ENCODE peak calls at places on chromosomes 3 and 15, in six cellular contexts. E, P, N, M, V and B are unnamed samples.
A peak's percentile ranks its signal among the peaks of the same experiment; 100 is the strongest.

GRCh38 chr3:79406175-79406574 is 361.6 kb downstream of the ROBO1 start:
- DNase-seq in N (no peak), E (no peak), M (no peak), V (no peak), P (no peak), B (no peak)

GRCh38 chr3:158532099-158532734 is 38.8 kb upstream of the MLF1 start:
- DNase-seq in N (peak; percentile 7), P (no peak), E (peak; percentile 55), M (no peak), V (no peak), B (no peak)

GRCh38 chr3:9916734-9917680 is at the start of gene IL17RC:
- DNase-seq in E (peak; percentile 94), M (peak; percentile 54), N (peak; percentile 95), P (no peak), V (peak; percentile 96), B (no peak)

GRCh38 chr15:64623347-64624024 is 151.9 kb downstream of the RBPMS2 start:
- DNase-seq in P (no peak), E (no peak), V (no peak), M (peak; percentile 58), N (no peak), B (no peak)

GRCh38 chr15:89486726-89487050 is 9.7 kb downstream of the RHCG start:
- DNase-seq in P (peak; percentile 25), E (no peak), N (no peak), V (no peak), M (peak; percentile 24), B (peak; percentile 57)

GRCh38 chr3:158702815-158703481 is 29.3 kb downstream of the RARRES1 start:
- DNase-seq in N (no peak), V (no peak), P (no peak), E (peak; percentile 84), M (no peak), B (no peak)

GRCh38 chr3:197003461-197004385 is 25.9 kb downstream of the MELTF start:
- DNase-seq in N (no peak), E (peak; percentile 37), P (no peak), V (peak; percentile 26), M (no peak), B (peak; percentile 19)

GRCh38 chr3:150736903-150737832 is 25.8 kb downstream of the SIAH2 start:
- DNase-seq in E (no peak), V (no peak), P (no peak), M (peak; percentile 20), N (no peak), B (peak; percentile 16)

GRCh38 chr3:186826978-186827857 is 15.3 kb upstream of the ADIPOQ start:
- DNase-seq in E (peak; percentile 85), V (peak; percentile 54), M (peak; percentile 82), P (peak; percentile 76), N (peak; percentile 94), B (peak; percentile 90)

GRCh38 chr3:183489455-183490210 is 61.2 kb upstream of the MCF2L2 start:
- DNase-seq in V (no peak), M (no peak), N (no peak), E (peak; percentile 19), P (no peak), B (no peak)

GRCh38 chr15:93141373-93141790 is 52.4 kb upstream of the RGMA start:
- DNase-seq in N (no peak), M (no peak), E (no peak), V (no peak), P (peak; percentile 41), B (peak; percentile 11)

GRCh38 chr15:63436872-63437375 is 55.3 kb upstream of the CA12 start:
- DNase-seq in P (peak; percentile 82), M (peak; percentile 71), N (peak; percentile 53), V (peak; percentile 86), E (peak; percentile 74), B (peak; percentile 80)

GRCh38 chr15:69160976-69161877 is 792 bp downstream of the GLCE start:
- DNase-seq in V (peak; percentile 26), P (peak; percentile 4), M (peak; percentile 15), E (peak; percentile 45), N (peak; percentile 38), B (no peak)

GRCh38 chr3:138114988-138115971 is at the start of gene DZIP1L:
- DNase-seq in M (peak; percentile 14), E (peak; percentile 74), V (peak; percentile 79), P (no peak), N (peak; percentile 73), B (peak; percentile 3)

GRCh38 chr3:173275740-173276139 is 121.8 kb upstream of the NLGN1 start:
- DNase-seq in N (no peak), P (no peak), E (no peak), M (no peak), V (no peak), B (no peak)

GRCh38 chr3:125585595-125586223 is 9.6 kb downstream of the OSBPL11 start:
- DNase-seq in N (peak; percentile 78), P (no peak), E (peak; percentile 71), V (peak; percentile 52), M (peak; percentile 55), B (peak; percentile 8)

GRCh38 chr3:45599424-45599886 is 4.9 kb downstream of the LIMD1 start:
- DNase-seq in E (no peak), P (no peak), V (no peak), M (no peak), N (no peak), B (no peak)

GRCh38 chr15:40902605-40903561 is 8.6 kb downstream of the VPS18 start:
- DNase-seq in V (no peak), N (no peak), E (no peak), P (no peak), M (no peak), B (no peak)

GRCh38 chr15:83205725-83206324 is 1.8 kb downstream of the HDGFL3 start:
- DNase-seq in E (peak; percentile 45), P (no peak), M (no peak), N (no peak), V (no peak), B (no peak)

GRCh38 chr3:149180057-149180573 is 41.5 kb downstream of the CP start:
- DNase-seq in M (no peak), E (peak; percentile 100), V (peak; percentile 99), N (peak; percentile 89), P (no peak), B (no peak)

GRCh38 chr15:51842852-51843737 is 13.6 kb downstream of the TMOD3 start:
- DNase-seq in N (no peak), P (no peak), E (peak; percentile 72), M (peak; percentile 12), V (no peak), B (no peak)

GRCh38 chr15:61489571-61489970 is 260.5 kb upstream of the RORA start:
- DNase-seq in N (no peak), V (no peak), M (no peak), E (no peak), P (no peak), B (no peak)

GRCh38 chr15:66698318-66698961 is 3.6 kb upstream of the SMAD6 start:
- DNase-seq in P (no peak), M (peak; percentile 5), V (peak; percentile 66), E (peak; percentile 72), N (peak; percentile 72), B (no peak)

GRCh38 chr3:150370129-150370602 is 37.9 kb upstream of the TSC22D2 start:
- DNase-seq in P (no peak), M (no peak), E (peak; percentile 99), V (peak; percentile 73), N (peak; percentile 72), B (no peak)

GRCh38 chr3:39255503-39256325 is 24.1 kb downstream of the CX3CR1 start:
- DNase-seq in P (no peak), N (no peak), V (no peak), E (no peak), M (peak; percentile 33), B (no peak)